ENCODE peak calls at places on chromosomes 13 and 19, in ten cellular contexts. One of them, this sample, is unnamed. For H4K20me1 and H3K9me2, the result is how much of the 10 kb centered on the place peaks cover.

GRCh38 chr13:100365678-100366077 is 222.9 kb downstream of the GGACT start:
- DNase-seq in PC-3: no peak
- DNase-seq in OCI-LY7: no peak
- DNase-seq in GM23248: no peak
- DNase-seq in PC-9: no peak
- DNase-seq in SK-N-SH: no peak
- DNase-seq in HCT116: no peak
- DNase-seq in hepatocyte: no peak
- DNase-seq in GM23338: no peak
- DNase-seq in Karpas-422: no peak
- DNase-seq in this sample: no peak

GRCh38 chr19:45653634-45654033 is 14.4 kb upstream of the GIPR start:
- DNase-seq in PC-3: no peak
- DNase-seq in OCI-LY7: no peak
- DNase-seq in GM23248: no peak
- DNase-seq in PC-9: no peak
- DNase-seq in SK-N-SH: no peak
- DNase-seq in HCT116: no peak
- DNase-seq in hepatocyte: no peak
- DNase-seq in GM23338: no peak
- DNase-seq in Karpas-422: no peak
- DNase-seq in this sample: no peak

GRCh38 chr19:18737337-18737953 is 53.7 kb downstream of the COMP start:
- DNase-seq in PC-3: no peak
- DNase-seq in OCI-LY7: no peak
- DNase-seq in GM23248: peak
- DNase-seq in PC-9: no peak
- DNase-seq in SK-N-SH: no peak
- DNase-seq in HCT116: no peak
- DNase-seq in hepatocyte: no peak
- DNase-seq in GM23338: no peak
- DNase-seq in Karpas-422: no peak
- DNase-seq in this sample: no peak

GRCh38 chr19:35739275-35740107 is 2.8 kb downstream of the IGFLR1 start:
- DNase-seq in PC-3: no peak
- DNase-seq in OCI-LY7: no peak
- DNase-seq in GM23248: no peak
- DNase-seq in PC-9: no peak
- DNase-seq in SK-N-SH: no peak
- DNase-seq in HCT116: no peak
- DNase-seq in hepatocyte: no peak
- DNase-seq in GM23338: peak
- DNase-seq in Karpas-422: no peak
- DNase-seq in this sample: peak

GRCh38 chr13:77779461-77780272 is 82.2 kb downstream of the SLAIN1 start:
- DNase-seq in PC-3: peak
- DNase-seq in OCI-LY7: peak
- DNase-seq in GM23248: peak
- DNase-seq in PC-9: peak
- DNase-seq in SK-N-SH: peak
- DNase-seq in HCT116: peak
- DNase-seq in hepatocyte: peak
- DNase-seq in GM23338: peak
- DNase-seq in Karpas-422: peak
- DNase-seq in this sample: peak

GRCh38 chr19:33503791-33504444 is 17.7 kb downstream of the PEPD start:
- DNase-seq in PC-3: no peak
- DNase-seq in OCI-LY7: no peak
- DNase-seq in GM23248: no peak
- DNase-seq in PC-9: no peak
- DNase-seq in SK-N-SH: peak
- DNase-seq in HCT116: no peak
- DNase-seq in hepatocyte: no peak
- DNase-seq in GM23338: no peak
- DNase-seq in Karpas-422: no peak
- DNase-seq in this sample: no peak

GRCh38 chr19:47190167-47190727 is 40.8 kb downstream of the BBC3 start:
- DNase-seq in PC-3: peak
- DNase-seq in OCI-LY7: no peak
- DNase-seq in GM23248: peak
- DNase-seq in PC-9: peak
- DNase-seq in SK-N-SH: peak
- DNase-seq in HCT116: peak
- DNase-seq in hepatocyte: peak
- DNase-seq in GM23338: no peak
- DNase-seq in Karpas-422: no peak
- DNase-seq in this sample: no peak

GRCh38 chr13:64855506-64855905 is 2374.6 kb downstream of the PCDH9 start:
- DNase-seq in PC-3: no peak
- DNase-seq in OCI-LY7: no peak
- DNase-seq in GM23248: peak
- DNase-seq in PC-9: no peak
- DNase-seq in SK-N-SH: peak
- DNase-seq in HCT116: no peak
- DNase-seq in hepatocyte: peak
- DNase-seq in GM23338: no peak
- DNase-seq in Karpas-422: no peak
- DNase-seq in this sample: no peak

GRCh38 chr19:58154287-58154678 is 3.7 kb upstream of the ZNF329 start:
- DNase-seq in PC-3: no peak
- DNase-seq in OCI-LY7: no peak
- DNase-seq in GM23248: peak
- DNase-seq in PC-9: no peak
- DNase-seq in SK-N-SH: no peak
- DNase-seq in HCT116: no peak
- DNase-seq in hepatocyte: peak
- DNase-seq in GM23338: peak
- DNase-seq in Karpas-422: no peak
- DNase-seq in this sample: no peak

GRCh38 chr13:98089246-98089645 is 53.6 kb upstream of the FARP1 start:
- DNase-seq in PC-3: no peak
- DNase-seq in OCI-LY7: no peak
- DNase-seq in GM23248: peak
- DNase-seq in PC-9: no peak
- DNase-seq in SK-N-SH: no peak
- DNase-seq in HCT116: no peak
- DNase-seq in hepatocyte: no peak
- DNase-seq in GM23338: no peak
- DNase-seq in Karpas-422: no peak
- DNase-seq in this sample: no peak

GRCh38 chr19:46639356-46640061 is 3.5 kb upstream of the GNG8 start:
- DNase-seq in PC-3: no peak
- DNase-seq in OCI-LY7: no peak
- DNase-seq in GM23248: peak
- DNase-seq in PC-9: no peak
- DNase-seq in SK-N-SH: peak
- DNase-seq in HCT116: no peak
- DNase-seq in hepatocyte: peak
- DNase-seq in GM23338: peak
- DNase-seq in Karpas-422: no peak
- DNase-seq in this sample: no peak

GRCh38 chr19:44003461-44004134 is 841 bp downstream of the ZNF230 start:
- DNase-seq in PC-3: no peak
- DNase-seq in OCI-LY7: peak
- DNase-seq in GM23248: peak
- DNase-seq in PC-9: no peak
- DNase-seq in SK-N-SH: no peak
- DNase-seq in HCT116: no peak
- DNase-seq in hepatocyte: peak
- DNase-seq in GM23338: peak
- DNase-seq in Karpas-422: peak
- DNase-seq in this sample: peak

GRCh38 chr13:43908156-43909126 is 28.7 kb downstream of the LACC1 start:
- DNase-seq in PC-3: peak
- DNase-seq in OCI-LY7: peak
- DNase-seq in GM23248: peak
- DNase-seq in PC-9: peak
- DNase-seq in SK-N-SH: peak
- DNase-seq in HCT116: peak
- DNase-seq in hepatocyte: peak
- DNase-seq in GM23338: peak
- DNase-seq in Karpas-422: peak
- DNase-seq in this sample: peak

GRCh38 chr13:23022667-23023066 is 158.1 kb upstream of the SGCG start:
- DNase-seq in PC-3: no peak
- DNase-seq in OCI-LY7: no peak
- DNase-seq in GM23248: no peak
- DNase-seq in PC-9: no peak
- DNase-seq in SK-N-SH: no peak
- DNase-seq in HCT116: no peak
- DNase-seq in hepatocyte: no peak
- DNase-seq in GM23338: no peak
- DNase-seq in Karpas-422: no peak
- DNase-seq in this sample: no peak

GRCh38 chr13:113793718-113794085 is 34.7 kb downstream of the TMEM255B start:
- DNase-seq in PC-3: no peak
- DNase-seq in OCI-LY7: no peak
- DNase-seq in GM23248: no peak
- DNase-seq in PC-9: no peak
- DNase-seq in SK-N-SH: no peak
- DNase-seq in HCT116: no peak
- DNase-seq in hepatocyte: no peak
- DNase-seq in GM23338: no peak
- DNase-seq in Karpas-422: no peak
- DNase-seq in this sample: no peak

GRCh38 chr13:84607614-84608013 is 725.3 kb upstream of the SLITRK1 start:
- DNase-seq in PC-3: peak
- DNase-seq in OCI-LY7: no peak
- DNase-seq in GM23248: peak
- DNase-seq in PC-9: no peak
- DNase-seq in SK-N-SH: no peak
- DNase-seq in HCT116: no peak
- DNase-seq in hepatocyte: no peak
- DNase-seq in GM23338: no peak
- DNase-seq in Karpas-422: no peak
- DNase-seq in this sample: no peak

GRCh38 chr19:12574036-12574435 is 22.8 kb upstream of the ZNF564 start:
- DNase-seq in PC-3: no peak
- DNase-seq in OCI-LY7: peak
- DNase-seq in GM23248: no peak
- DNase-seq in PC-9: no peak
- DNase-seq in SK-N-SH: no peak
- DNase-seq in HCT116: no peak
- DNase-seq in hepatocyte: no peak
- DNase-seq in GM23338: peak
- DNase-seq in Karpas-422: peak
- DNase-seq in this sample: peak

GRCh38 chr13:67052550-67053237 is 177.4 kb downstream of the PCDH9 start:
- DNase-seq in PC-3: no peak
- DNase-seq in OCI-LY7: no peak
- DNase-seq in GM23248: no peak
- DNase-seq in PC-9: no peak
- DNase-seq in SK-N-SH: no peak
- DNase-seq in HCT116: no peak
- DNase-seq in hepatocyte: no peak
- DNase-seq in GM23338: peak
- DNase-seq in Karpas-422: no peak
- DNase-seq in this sample: no peak

DNA sequence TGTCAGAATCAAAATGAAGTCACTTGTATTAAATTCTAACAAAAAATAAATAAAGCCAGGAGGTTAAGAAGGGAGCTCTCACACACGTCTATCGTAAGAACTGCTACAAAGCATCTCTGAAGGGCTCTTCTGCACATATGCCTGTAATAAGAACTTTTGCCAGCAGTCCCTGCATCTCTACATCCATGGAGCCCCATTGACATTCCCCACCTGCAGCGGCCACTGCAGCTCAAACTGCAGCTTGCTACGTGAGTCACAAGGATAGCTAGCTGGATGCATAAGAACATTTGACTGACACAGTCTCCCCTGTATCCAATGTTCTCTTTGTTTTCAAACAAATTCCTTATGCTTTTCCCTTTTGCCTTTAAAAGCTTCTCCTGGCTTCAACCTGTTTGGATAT is 68.3 kb downstream of the DNAJC3 start:
- DNase-seq in PC-3: no peak
- DNase-seq in OCI-LY7: no peak
- DNase-seq in GM23248: no peak
- DNase-seq in PC-9: no peak
- DNase-seq in SK-N-SH: no peak
- DNase-seq in HCT116: no peak
- DNase-seq in hepatocyte: no peak
- DNase-seq in GM23338: peak
- DNase-seq in Karpas-422: no peak
- DNase-seq in this sample: no peak
- H4K20me1 ChIP-seq in PC-3: under half
- H4K20me1 ChIP-seq in OCI-LY7: under half
- H4K20me1 ChIP-seq in GM23248: under half
- H4K20me1 ChIP-seq in PC-9: under half
- H4K20me1 ChIP-seq in SK-N-SH: under half
- H4K20me1 ChIP-seq in HCT116: under half
- H4K20me1 ChIP-seq in hepatocyte: under half
- H4K20me1 ChIP-seq in GM23338: under half
- H4K20me1 ChIP-seq in Karpas-422: under half
- H4K20me1 ChIP-seq in this sample: under half

GRCh38 chr13:50230365-50230978 is 215.2 kb downstream of the KCNRG start:
- DNase-seq in PC-3: no peak
- DNase-seq in OCI-LY7: no peak
- DNase-seq in GM23248: peak
- DNase-seq in PC-9: no peak
- DNase-seq in SK-N-SH: no peak
- DNase-seq in HCT116: no peak
- DNase-seq in hepatocyte: peak
- DNase-seq in GM23338: no peak
- DNase-seq in Karpas-422: peak
- DNase-seq in this sample: no peak
- H3K9me2 ChIP-seq in PC-3: under half
- H3K9me2 ChIP-seq in OCI-LY7: under half
- H3K9me2 ChIP-seq in GM23248: under half
- H3K9me2 ChIP-seq in PC-9: under half
- H3K9me2 ChIP-seq in SK-N-SH: under half
- H3K9me2 ChIP-seq in HCT116: under half
- H3K9me2 ChIP-seq in hepatocyte: under half
- H3K9me2 ChIP-seq in GM23338: under half
- H3K9me2 ChIP-seq in Karpas-422: under half
- H3K9me2 ChIP-seq in this sample: under half

GRCh38 chr19:6260376-6260775 is 19.4 kb downstream of the MLLT1 start:
- DNase-seq in PC-3: no peak
- DNase-seq in OCI-LY7: no peak
- DNase-seq in GM23248: no peak
- DNase-seq in PC-9: no peak
- DNase-seq in SK-N-SH: no peak
- DNase-seq in HCT116: no peak
- DNase-seq in hepatocyte: no peak
- DNase-seq in GM23338: no peak
- DNase-seq in Karpas-422: no peak
- DNase-seq in this sample: no peak
- H4K20me1 ChIP-seq in PC-3: under half
- H4K20me1 ChIP-seq in OCI-LY7: under half
- H4K20me1 ChIP-seq in GM23248: under half
- H4K20me1 ChIP-seq in PC-9: under half
- H4K20me1 ChIP-seq in SK-N-SH: under half
- H4K20me1 ChIP-seq in HCT116: under half
- H4K20me1 ChIP-seq in hepatocyte: under half
- H4K20me1 ChIP-seq in GM23338: under half
- H4K20me1 ChIP-seq in Karpas-422: half or more
- H4K20me1 ChIP-seq in this sample: under half

DNA sequence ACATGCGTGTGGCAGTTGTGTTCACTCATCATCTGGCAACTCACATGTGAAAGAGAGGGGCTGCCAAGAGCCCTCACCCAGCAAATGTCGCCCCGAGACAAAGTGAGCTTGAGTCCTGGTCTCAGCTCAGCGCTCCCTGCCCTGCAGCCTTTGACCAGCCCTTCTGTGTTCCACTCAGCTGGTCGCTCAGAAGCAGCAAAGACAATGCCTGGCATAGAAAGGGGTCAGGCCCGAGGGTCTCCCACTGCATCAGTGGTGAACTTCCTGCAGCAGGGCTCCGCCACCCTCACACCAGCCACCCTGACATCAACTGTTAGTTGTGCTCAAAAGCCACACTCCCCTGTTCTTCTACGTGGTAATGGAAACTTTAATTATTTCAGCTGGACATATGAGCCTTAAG is 68.0 kb downstream of the SLC7A1 start:
- DNase-seq in PC-3: no peak
- DNase-seq in OCI-LY7: no peak
- DNase-seq in GM23248: no peak
- DNase-seq in PC-9: no peak
- DNase-seq in SK-N-SH: no peak
- DNase-seq in HCT116: no peak
- DNase-seq in hepatocyte: no peak
- DNase-seq in GM23338: no peak
- DNase-seq in Karpas-422: no peak
- DNase-seq in this sample: no peak
- H3K9me2 ChIP-seq in PC-3: under half
- H3K9me2 ChIP-seq in OCI-LY7: under half
- H3K9me2 ChIP-seq in GM23248: under half
- H3K9me2 ChIP-seq in PC-9: under half
- H3K9me2 ChIP-seq in SK-N-SH: under half
- H3K9me2 ChIP-seq in HCT116: under half
- H3K9me2 ChIP-seq in hepatocyte: under half
- H3K9me2 ChIP-seq in GM23338: under half
- H3K9me2 ChIP-seq in Karpas-422: under half
- H3K9me2 ChIP-seq in this sample: under half